ENCODE peak calls at places on chromosomes 12 and 14, in five cellular contexts. One of them, this sample, is unnamed.

GRCh38 chr12:45938566-45938965 is 51.8 kb downstream of the SCAF11 start:
- DNase-seq in astrocyte of the spinal cord: no peak
- DNase-seq in epithelial cell of proximal tubule: no peak
- DNase-seq in A549: no peak
- DNase-seq in tibial artery: no peak
- DNase-seq in this sample: no peak

GRCh38 chr14:71348394-71348793 is 441.1 kb downstream of the PCNX1 start:
- DNase-seq in astrocyte of the spinal cord: no peak
- DNase-seq in epithelial cell of proximal tubule: no peak
- DNase-seq in A549: no peak
- DNase-seq in tibial artery: no peak
- DNase-seq in this sample: no peak

GRCh38 chr12:68806488-68807237 is 1.3 kb upstream of the MDM2 start:
- DNase-seq in astrocyte of the spinal cord: no peak
- DNase-seq in epithelial cell of proximal tubule: no peak
- DNase-seq in A549: no peak
- DNase-seq in tibial artery: no peak
- DNase-seq in this sample: no peak

GRCh38 chr12:26124491-26125450 is at the start of gene BHLHE41:
- DNase-seq in astrocyte of the spinal cord: peak
- DNase-seq in epithelial cell of proximal tubule: no peak
- DNase-seq in A549: peak
- DNase-seq in tibial artery: peak
- DNase-seq in this sample: peak

GRCh38 chr14:77985235-77985634 is 184.9 kb upstream of the NRXN3 start:
- DNase-seq in astrocyte of the spinal cord: peak
- DNase-seq in epithelial cell of proximal tubule: no peak
- DNase-seq in A549: no peak
- DNase-seq in tibial artery: no peak
- DNase-seq in this sample: no peak

GRCh38 chr12:71503579-71504470 is 64.2 kb downstream of the LGR5 start:
- DNase-seq in astrocyte of the spinal cord: no peak
- DNase-seq in epithelial cell of proximal tubule: no peak
- DNase-seq in A549: no peak
- DNase-seq in tibial artery: no peak
- DNase-seq in this sample: no peak

GRCh38 chr12:116698131-116698495 is 39.8 kb downstream of the SPRING1 start:
- DNase-seq in astrocyte of the spinal cord: no peak
- DNase-seq in epithelial cell of proximal tubule: no peak
- DNase-seq in A549: no peak
- DNase-seq in tibial artery: no peak
- DNase-seq in this sample: no peak

GRCh38 chr12:68565391-68565903 is 45.3 kb upstream of the RAP1B start:
- DNase-seq in astrocyte of the spinal cord: peak
- DNase-seq in epithelial cell of proximal tubule: no peak
- DNase-seq in A549: no peak
- DNase-seq in tibial artery: no peak
- DNase-seq in this sample: no peak

GRCh38 chr14:73014105-73014504 is 12.8 kb downstream of the ZFYVE1 start:
- DNase-seq in astrocyte of the spinal cord: peak
- DNase-seq in epithelial cell of proximal tubule: no peak
- DNase-seq in A549: no peak
- DNase-seq in tibial artery: no peak
- DNase-seq in this sample: no peak

GRCh38 chr14:35866595-35867279 is 40.6 kb downstream of the BRMS1L start:
- DNase-seq in astrocyte of the spinal cord: no peak
- DNase-seq in epithelial cell of proximal tubule: no peak
- DNase-seq in A549: no peak
- DNase-seq in tibial artery: no peak
- DNase-seq in this sample: no peak

GRCh38 chr14:75561013-75561432 is 17.4 kb upstream of the FLVCR2 start:
- DNase-seq in astrocyte of the spinal cord: peak
- DNase-seq in epithelial cell of proximal tubule: no peak
- DNase-seq in A549: peak
- DNase-seq in tibial artery: peak
- DNase-seq in this sample: peak

GRCh38 chr14:36826614-36827013 is 165.0 kb downstream of the PAX9 start:
- DNase-seq in astrocyte of the spinal cord: no peak
- DNase-seq in epithelial cell of proximal tubule: no peak
- DNase-seq in A549: no peak
- DNase-seq in tibial artery: no peak
- DNase-seq in this sample: no peak

GRCh38 chr14:52354257-52354656 is 40.1 kb downstream of the PTGER2 start:
- DNase-seq in astrocyte of the spinal cord: no peak
- DNase-seq in epithelial cell of proximal tubule: no peak
- DNase-seq in A549: no peak
- DNase-seq in tibial artery: no peak
- DNase-seq in this sample: no peak

GRCh38 chr12:66190519-66191406 is 1.7 kb downstream of the IRAK3 start:
- DNase-seq in astrocyte of the spinal cord: peak
- DNase-seq in epithelial cell of proximal tubule: no peak
- DNase-seq in A549: no peak
- DNase-seq in tibial artery: no peak
- DNase-seq in this sample: no peak

DNA sequence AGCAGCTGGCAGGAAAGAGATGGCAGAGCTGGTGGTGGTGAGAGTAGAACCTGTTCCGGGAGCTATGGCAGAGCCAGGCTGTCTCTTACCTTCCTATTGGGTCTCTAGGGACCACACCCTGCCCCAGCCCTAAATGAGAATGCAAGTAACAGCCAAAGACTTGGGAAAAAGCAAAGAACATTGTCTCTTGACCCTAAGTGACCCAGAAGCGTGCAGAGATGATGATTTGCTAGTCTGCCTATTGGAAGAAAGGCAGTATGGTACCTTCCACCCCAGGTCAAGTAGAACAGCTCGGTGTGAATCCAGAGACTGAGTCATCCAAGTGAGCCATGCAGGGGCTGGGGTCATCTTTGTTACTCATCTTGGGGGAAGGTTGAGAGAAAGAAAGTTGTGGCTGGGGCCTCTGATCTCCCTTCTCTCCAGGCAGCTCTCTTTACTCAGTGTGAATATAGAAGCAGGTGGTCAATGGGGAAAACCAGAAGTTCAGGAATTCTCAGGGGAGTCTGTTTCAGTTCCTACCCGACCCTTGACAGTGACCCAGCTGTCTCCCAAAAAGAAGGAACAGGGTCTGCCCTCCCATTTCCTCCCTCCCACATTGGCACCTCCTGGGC is 1.7 kb downstream of the BLOC1S1 start:
- DNase-seq in astrocyte of the spinal cord: peak
- DNase-seq in epithelial cell of proximal tubule: no peak
- DNase-seq in A549: no peak
- DNase-seq in tibial artery: no peak
- DNase-seq in this sample: no peak
- H3K4me3 ChIP-seq in astrocyte of the spinal cord: peak
- H3K4me3 ChIP-seq in epithelial cell of proximal tubule: peak
- H3K4me3 ChIP-seq in A549: no peak
- H3K4me3 ChIP-seq in tibial artery: peak
- H3K4me3 ChIP-seq in this sample: peak

GRCh38 chr12:109840349-109841073 is 7.3 kb upstream of the TRPV4 start:
- DNase-seq in astrocyte of the spinal cord: no peak
- DNase-seq in epithelial cell of proximal tubule: no peak
- DNase-seq in A549: peak
- DNase-seq in tibial artery: no peak
- DNase-seq in this sample: no peak

GRCh38 chr12:109839444-109839843 is 6.2 kb upstream of the TRPV4 start:
- DNase-seq in astrocyte of the spinal cord: no peak
- DNase-seq in epithelial cell of proximal tubule: no peak
- DNase-seq in A549: no peak
- DNase-seq in tibial artery: no peak
- DNase-seq in this sample: no peak

GRCh38 chr12:109844091-109844490 is 10.9 kb upstream of the TRPV4 start:
- DNase-seq in astrocyte of the spinal cord: no peak
- DNase-seq in epithelial cell of proximal tubule: no peak
- DNase-seq in A549: no peak
- DNase-seq in tibial artery: no peak
- DNase-seq in this sample: no peak

GRCh38 chr12:109842021-109842420 is 8.8 kb upstream of the TRPV4 start:
- DNase-seq in astrocyte of the spinal cord: no peak
- DNase-seq in epithelial cell of proximal tubule: no peak
- DNase-seq in A549: no peak
- DNase-seq in tibial artery: no peak
- DNase-seq in this sample: no peak

GRCh38 chr12:109841356-109841755 is 8.2 kb upstream of the TRPV4 start:
- DNase-seq in astrocyte of the spinal cord: no peak
- DNase-seq in epithelial cell of proximal tubule: no peak
- DNase-seq in A549: no peak
- DNase-seq in tibial artery: no peak
- DNase-seq in this sample: no peak
- H3K4me3 ChIP-seq in astrocyte of the spinal cord: no peak
- H3K4me3 ChIP-seq in epithelial cell of proximal tubule: no peak
- H3K4me3 ChIP-seq in A549: no peak
- H3K4me3 ChIP-seq in tibial artery: no peak
- H3K4me3 ChIP-seq in this sample: no peak

DNA sequence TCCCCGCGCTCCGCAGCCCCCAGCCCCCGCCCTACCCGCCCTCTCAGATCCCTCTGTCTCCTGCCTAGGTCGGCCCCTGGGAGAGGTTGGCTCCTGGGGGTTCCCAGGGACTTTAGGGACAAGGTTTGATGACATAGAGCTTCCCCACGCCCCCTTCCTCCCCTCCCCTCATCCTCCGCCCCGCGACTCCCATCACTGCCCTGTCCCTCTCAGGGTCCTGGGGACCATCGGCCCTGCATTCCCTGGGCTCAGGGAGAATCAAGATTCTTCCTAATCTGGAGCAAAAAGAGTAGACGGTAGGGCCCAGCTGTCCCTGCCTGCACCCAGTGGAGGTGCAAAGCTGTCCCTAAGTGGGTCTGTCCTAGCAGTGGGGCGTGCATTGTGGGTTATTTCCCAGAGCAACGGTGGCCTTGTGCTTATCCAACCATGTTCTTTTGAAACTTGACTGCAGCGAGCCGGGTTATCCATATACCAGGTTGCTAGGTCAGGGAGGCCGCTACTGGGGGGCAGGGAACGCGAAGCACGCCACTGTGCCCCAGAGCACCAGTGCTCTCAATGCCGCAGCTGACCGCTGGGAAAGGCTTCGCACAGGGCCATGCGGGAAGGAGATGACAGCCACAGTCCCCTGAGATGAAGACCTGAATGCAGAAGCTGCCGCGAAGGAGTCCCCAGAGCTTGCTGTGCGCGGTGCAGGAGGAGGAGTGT is 124.4 kb upstream of the PRMT8 start:
- DNase-seq in astrocyte of the spinal cord: no peak
- DNase-seq in epithelial cell of proximal tubule: no peak
- DNase-seq in A549: no peak
- DNase-seq in tibial artery: no peak
- DNase-seq in this sample: no peak
- H3K4me3 ChIP-seq in astrocyte of the spinal cord: no peak
- H3K4me3 ChIP-seq in epithelial cell of proximal tubule: peak
- H3K4me3 ChIP-seq in A549: peak
- H3K4me3 ChIP-seq in tibial artery: no peak
- H3K4me3 ChIP-seq in this sample: peak

GRCh38 chr12:54126696-54127537 is 61.9 kb downstream of the SMUG1 start:
- DNase-seq in astrocyte of the spinal cord: peak
- DNase-seq in epithelial cell of proximal tubule: no peak
- DNase-seq in A549: peak
- DNase-seq in tibial artery: peak
- DNase-seq in this sample: peak
- H3K4me3 ChIP-seq in astrocyte of the spinal cord: peak
- H3K4me3 ChIP-seq in epithelial cell of proximal tubule: peak
- H3K4me3 ChIP-seq in A549: peak
- H3K4me3 ChIP-seq in tibial artery: peak
- H3K4me3 ChIP-seq in this sample: peak

GRCh38 chr14:60488175-60488574 is 2.3 kb upstream of the C14orf39 start:
- DNase-seq in astrocyte of the spinal cord: no peak
- DNase-seq in epithelial cell of proximal tubule: no peak
- DNase-seq in A549: no peak
- DNase-seq in tibial artery: no peak
- DNase-seq in this sample: no peak

GRCh38 chr14:60487211-60487610 is 1.3 kb upstream of the C14orf39 start:
- DNase-seq in astrocyte of the spinal cord: no peak
- DNase-seq in epithelial cell of proximal tubule: no peak
- DNase-seq in A549: no peak
- DNase-seq in tibial artery: no peak
- DNase-seq in this sample: no peak

GRCh38 chr14:60485057-60485599 is 735 bp downstream of the C14orf39 start:
- DNase-seq in astrocyte of the spinal cord: no peak
- DNase-seq in epithelial cell of proximal tubule: no peak
- DNase-seq in A549: no peak
- DNase-seq in tibial artery: no peak
- DNase-seq in this sample: no peak

GRCh38 chr14:60482743-60483142 is 3.1 kb downstream of the C14orf39 start:
- DNase-seq in astrocyte of the spinal cord: peak
- DNase-seq in epithelial cell of proximal tubule: no peak
- DNase-seq in A549: no peak
- DNase-seq in tibial artery: no peak
- DNase-seq in this sample: no peak

DNA sequence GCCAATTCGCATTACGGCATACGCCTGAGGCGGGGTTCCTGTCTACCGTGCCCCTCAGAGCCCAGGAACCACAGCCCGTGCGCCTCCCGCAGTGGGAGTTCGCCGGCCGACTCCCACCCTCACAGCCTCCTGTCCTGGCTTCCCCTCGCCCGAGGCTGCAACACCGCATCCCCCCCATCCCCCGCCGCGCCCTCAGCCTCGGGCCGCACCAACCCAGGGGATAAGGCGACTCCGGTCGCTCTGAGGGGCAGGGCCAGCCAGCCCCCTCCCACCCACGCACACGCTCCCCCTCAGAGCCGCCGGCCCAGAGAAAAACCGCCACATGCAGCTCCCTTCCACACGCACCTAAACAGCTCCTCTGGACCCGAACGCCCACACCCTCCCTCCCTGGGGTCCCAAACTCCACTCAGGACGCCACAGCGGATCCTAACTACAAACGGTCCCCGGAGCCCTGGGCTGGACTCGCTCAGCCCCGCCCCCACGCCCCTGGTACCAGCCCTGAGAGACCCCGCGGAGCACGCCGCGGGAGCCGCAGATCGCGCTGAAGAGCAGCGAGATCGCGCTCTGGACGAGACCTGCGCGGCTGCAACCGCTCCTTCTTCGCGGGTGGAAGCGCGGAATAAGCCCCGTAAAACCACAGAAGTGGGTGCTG is at the start of gene C14orf39:
- DNase-seq in astrocyte of the spinal cord: peak
- DNase-seq in epithelial cell of proximal tubule: no peak
- DNase-seq in A549: no peak
- DNase-seq in tibial artery: peak
- DNase-seq in this sample: no peak
- H3K4me3 ChIP-seq in astrocyte of the spinal cord: peak
- H3K4me3 ChIP-seq in epithelial cell of proximal tubule: no peak
- H3K4me3 ChIP-seq in A549: no peak
- H3K4me3 ChIP-seq in tibial artery: peak
- H3K4me3 ChIP-seq in this sample: peak

GRCh38 chr14:99552572-99553216 is 51.3 kb downstream of the CCDC85C start:
- DNase-seq in astrocyte of the spinal cord: no peak
- DNase-seq in epithelial cell of proximal tubule: no peak
- DNase-seq in A549: no peak
- DNase-seq in tibial artery: no peak
- DNase-seq in this sample: peak

GRCh38 chr14:99552021-99552553 is 51.9 kb downstream of the CCDC85C start:
- DNase-seq in astrocyte of the spinal cord: no peak
- DNase-seq in epithelial cell of proximal tubule: no peak
- DNase-seq in A549: no peak
- DNase-seq in tibial artery: no peak
- DNase-seq in this sample: no peak

GRCh38 chr14:99554184-99554583 is 49.8 kb downstream of the CCDC85C start:
- DNase-seq in astrocyte of the spinal cord: no peak
- DNase-seq in epithelial cell of proximal tubule: no peak
- DNase-seq in A549: no peak
- DNase-seq in tibial artery: no peak
- DNase-seq in this sample: peak

GRCh38 chr14:99556134-99556791 is 47.7 kb downstream of the CCDC85C start:
- DNase-seq in astrocyte of the spinal cord: no peak
- DNase-seq in epithelial cell of proximal tubule: no peak
- DNase-seq in A549: no peak
- DNase-seq in tibial artery: no peak
- DNase-seq in this sample: no peak

GRCh38 chr14:99554757-99555531 is 49.1 kb downstream of the CCDC85C start:
- DNase-seq in astrocyte of the spinal cord: no peak
- DNase-seq in epithelial cell of proximal tubule: no peak
- DNase-seq in A549: no peak
- DNase-seq in tibial artery: no peak
- DNase-seq in this sample: no peak
- H3K4me3 ChIP-seq in astrocyte of the spinal cord: no peak
- H3K4me3 ChIP-seq in epithelial cell of proximal tubule: no peak
- H3K4me3 ChIP-seq in A549: no peak
- H3K4me3 ChIP-seq in tibial artery: no peak
- H3K4me3 ChIP-seq in this sample: no peak